ENCODE peak calls at places on chromosomes 3 and 15, in nine cellular contexts. P, H, X, Z, T, C, L, N and J are unnamed samples.

GRCh38 chr3:79871656-79872055 is 103.9 kb upstream of the ROBO1 start:
- DNase-seq in P (no peak), H (peak; percentile 12), X (no peak), Z (no peak), T (no peak), C (no peak), L (peak; percentile 19), N (no peak), J (no peak)

GRCh38 chr15:28191832-28192231 is 92.7 kb upstream of the OCA2 start:
- DNase-seq in P (peak; percentile 48), H (peak; percentile 80), X (peak; percentile 56), Z (peak; percentile 44), T (no peak), C (peak; percentile 14), L (peak; percentile 25), N (peak; percentile 83), J (peak; percentile 89)

GRCh38 chr3:96900600-96900999 is 86.2 kb downstream of the EPHA6 start:
- DNase-seq in P (no peak), H (no peak), X (no peak), Z (no peak), T (no peak), C (no peak), L (no peak), N (no peak), J (no peak)

GRCh38 chr3:45381168-45381852 is 7.1 kb upstream of the LARS2 start:
- DNase-seq in P (peak; percentile 20), H (no peak), X (no peak), Z (no peak), T (no peak), C (no peak), L (no peak), N (no peak), J (no peak)

GRCh38 chr3:56916697-56917336 is 115.1 kb upstream of the ARHGEF3 start:
- DNase-seq in P (no peak), H (no peak), X (no peak), Z (no peak), T (no peak), C (no peak), L (no peak), N (no peak), J (no peak)

GRCh38 chr15:79440355-79440908 is 8.3 kb downstream of the MINAR1 start:
- DNase-seq in P (no peak), H (no peak), X (no peak), Z (no peak), T (no peak), C (no peak), L (no peak), N (no peak), J (no peak)

GRCh38 chr3:53675022-53675697 is 171.1 kb downstream of the CHDH start:
- DNase-seq in P (no peak), H (no peak), X (no peak), Z (no peak), T (no peak), C (no peak), L (no peak), N (no peak), J (no peak)

GRCh38 chr3:181695661-181696491 is 15.8 kb upstream of the SOX2 start:
- DNase-seq in P (no peak), H (no peak), X (no peak), Z (no peak), T (no peak), C (no peak), L (peak; percentile 23), N (no peak), J (no peak)

GRCh38 chr3:113495035-113495434 is 19.9 kb downstream of the SPICE1 start:
- DNase-seq in P (no peak), H (peak; percentile 48), X (peak; percentile 26), Z (no peak), T (no peak), C (peak; percentile 18), L (peak; percentile 61), N (no peak), J (peak; percentile 10)

GRCh38 chr3:172167892-172168648 is 128.7 kb downstream of the FNDC3B start:
- DNase-seq in P (no peak), H (no peak), X (no peak), Z (no peak), T (no peak), C (no peak), L (peak; percentile 40), N (no peak), J (no peak)

GRCh38 chr3:128763967-128764366 is 38.0 kb downstream of the RAB7A start:
- DNase-seq in P (peak; percentile 36), H (no peak), X (no peak), Z (no peak), T (no peak), C (no peak), L (no peak), N (no peak), J (no peak)

GRCh38 chr3:114624047-114624445 is 330.2 kb downstream of the TIGIT start:
- DNase-seq in P (peak; percentile 65), H (peak; percentile 79), X (peak; percentile 39), Z (no peak), T (no peak), C (peak; percentile 9), L (peak; percentile 69), N (peak; percentile 66), J (peak; percentile 9)

GRCh38 chr15:76209523-76209922 is 101.7 kb downstream of the ETFA start:
- DNase-seq in P (no peak), H (no peak), X (no peak), Z (no peak), T (no peak), C (no peak), L (no peak), N (no peak), J (no peak)

GRCh38 chr15:76208084-76208785 is 103.0 kb downstream of the ETFA start:
- DNase-seq in P (no peak), H (no peak), X (no peak), Z (no peak), T (no peak), C (no peak), L (no peak), N (no peak), J (no peak)

GRCh38 chr15:76206325-76206976 is 104.8 kb downstream of the ETFA start:
- DNase-seq in P (peak; percentile 86), H (peak; percentile 91), X (peak; percentile 92), Z (no peak), T (no peak), C (peak; percentile 91), L (peak; percentile 57), N (peak; percentile 92), J (peak; percentile 98)

GRCh38 chr15:76209948-76210347 is 101.3 kb downstream of the ETFA start:
- DNase-seq in P (no peak), H (peak; percentile 14), X (no peak), Z (no peak), T (no peak), C (no peak), L (no peak), N (no peak), J (no peak)

GRCh38 chr15:76208786-76209424 is 102.4 kb downstream of the ETFA start:
- DNase-seq in P (no peak), H (no peak), X (no peak), Z (no peak), T (no peak), C (no peak), L (no peak), N (no peak), J (peak; percentile 25)
- H3K4me3 ChIP-seq in P (no peak overlapping the region), H (no peak overlapping the region), X (no peak overlapping the region), Z (no peak overlapping the region), T (no peak overlapping the region), C (no peak overlapping the region), L (no peak overlapping the region), N (no peak overlapping the region), J (no peak overlapping the region)

GRCh38 chr3:152961323-152961722 is 126.4 kb downstream of the P2RY1 start:
- DNase-seq in P (no peak), H (peak; percentile 42), X (no peak), Z (no peak), T (peak; percentile 35), C (peak; percentile 45), L (peak; percentile 34), N (no peak), J (no peak)
- TF ChIP-seq CTCF in P (peak; percentile 23), H (peak; percentile 17), X (no peak), Z (peak; percentile 21), T (peak; percentile 59), C (no peak), L (peak; percentile 26), N (peak; percentile 30), J (peak; percentile 27)

DNA sequence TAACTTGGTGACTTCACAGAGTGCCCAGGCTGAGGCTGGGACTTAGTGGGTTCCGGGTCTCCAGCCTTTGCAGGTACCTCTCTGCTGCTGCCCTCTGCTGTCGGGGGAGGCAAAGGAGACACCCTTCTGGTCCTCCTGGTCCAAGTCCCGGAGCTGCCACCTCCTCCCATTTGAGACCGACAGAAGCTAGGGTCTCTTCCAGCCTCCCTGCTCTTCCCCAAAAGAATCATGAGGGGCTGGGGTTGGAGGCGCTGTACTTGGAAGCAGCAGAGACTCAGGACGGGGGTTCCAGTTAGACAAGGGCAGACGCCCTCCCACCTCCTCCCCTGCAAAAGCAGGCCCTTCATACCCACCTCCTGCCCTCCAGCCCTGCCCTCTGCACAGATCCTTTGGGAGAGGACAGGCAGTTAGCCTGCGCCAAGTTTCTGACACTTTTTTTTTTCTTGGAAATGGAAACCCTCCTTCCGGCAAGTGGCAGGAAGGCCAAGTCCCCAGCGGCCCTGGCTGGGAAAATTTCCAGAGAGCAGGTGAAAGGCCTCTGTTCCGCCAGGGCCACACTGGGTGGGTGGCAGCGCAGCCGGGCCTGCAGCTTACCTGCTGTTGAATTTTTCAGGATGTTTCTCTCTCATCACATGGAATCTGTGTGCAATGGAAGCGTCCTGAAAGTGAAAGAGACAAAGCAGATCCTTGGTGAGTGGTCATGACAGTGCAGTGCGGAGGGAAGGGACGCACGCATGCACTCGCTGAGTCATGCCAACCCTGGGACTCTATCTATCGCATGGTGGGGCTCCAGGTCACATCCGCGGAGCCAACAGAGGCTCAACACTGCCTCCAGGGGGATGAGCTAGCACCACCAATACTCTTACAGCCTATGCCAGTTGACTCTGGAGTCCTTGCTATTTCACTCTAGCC is 119.9 kb downstream of the DGKG start:
- DNase-seq in P (peak; percentile 73), H (peak; percentile 74), X (peak; percentile 85), Z (peak; percentile 39), T (peak; percentile 92), C (peak; percentile 77), L (peak; percentile 72), N (peak; percentile 85), J (peak; percentile 92)
- H3K4me3 ChIP-seq in P (peak overlapping the region; percentile 40), H (peak overlapping the region; percentile 42), X (peak overlapping the region; percentile 36), Z (no peak overlapping the region), T (peak overlapping the region; percentile 51), C (peak overlapping the region; percentile 3), L (peak overlapping the region; percentile 44), N (peak overlapping the region; percentile 43), J (peak overlapping the region; percentile 54)

GRCh38 chr3:50563867-50564266 is 3.7 kb downstream of the C3orf18 start:
- DNase-seq in P (no peak), H (no peak), X (no peak), Z (no peak), T (no peak), C (no peak), L (no peak), N (no peak), J (no peak)

GRCh38 chr3:50567011-50567385 is 549 bp downstream of the C3orf18 start:
- DNase-seq in P (no peak), H (no peak), X (no peak), Z (no peak), T (no peak), C (no peak), L (no peak), N (no peak), J (no peak)

GRCh38 chr3:50559702-50560101 is 7.8 kb downstream of the C3orf18 start:
- DNase-seq in P (no peak), H (no peak), X (no peak), Z (no peak), T (no peak), C (no peak), L (no peak), N (no peak), J (no peak)

GRCh38 chr3:50564321-50564720 is 3.2 kb downstream of the C3orf18 start:
- DNase-seq in P (no peak), H (no peak), X (no peak), Z (no peak), T (no peak), C (no peak), L (no peak), N (no peak), J (no peak)

GRCh38 chr3:50562866-50563265 is 4.7 kb downstream of the C3orf18 start:
- DNase-seq in P (no peak), H (peak; percentile 17), X (no peak), Z (peak; percentile 45), T (no peak), C (no peak), L (peak; percentile 39), N (no peak), J (no peak)
- TF ChIP-seq CTCF in P (no peak), H (no peak), X (no peak), Z (peak; percentile 20), T (no peak), C (no peak), L (no peak), N (no peak), J (no peak)